ENCODE peak calls at places on chromosome 2, in seven cellular contexts. One of them, this sample, is unnamed.

GRCh38 chr2:27304488-27305240 is 3.6 kb downstream of the UCN start:
- DNase-seq in EL: no peak
- DNase-seq in stromal cell of bone marrow: no peak
- DNase-seq in activated CD8-positive, alpha-beta T cell treated with anti-CD3 and anti-CD28 coated beads for 36 hours: no peak
- DNase-seq in GM23248: no peak
- DNase-seq in mesendoderm: no peak
- DNase-seq in iPS DF 19.7: no peak
- DNase-seq in this sample: no peak

GRCh38 chr2:85601771-85602475 is 575 bp downstream of the TMEM150A start:
- DNase-seq in EL: peak; percentile 51
- DNase-seq in stromal cell of bone marrow: no peak
- DNase-seq in activated CD8-positive, alpha-beta T cell treated with anti-CD3 and anti-CD28 coated beads for 36 hours: no peak
- DNase-seq in GM23248: peak; percentile 79
- DNase-seq in mesendoderm: peak; percentile 44
- DNase-seq in iPS DF 19.7: no peak
- DNase-seq in this sample: no peak

GRCh38 chr2:164917296-164917903 is 37.9 kb downstream of the SLC38A11 start:
- DNase-seq in EL: peak; percentile 37
- DNase-seq in stromal cell of bone marrow: no peak
- DNase-seq in activated CD8-positive, alpha-beta T cell treated with anti-CD3 and anti-CD28 coated beads for 36 hours: no peak
- DNase-seq in GM23248: peak; percentile 33
- DNase-seq in mesendoderm: peak; percentile 61
- DNase-seq in iPS DF 19.7: no peak
- DNase-seq in this sample: no peak

GRCh38 chr2:126482582-126483464 is 173.1 kb upstream of the GYPC start:
- DNase-seq in EL: no peak
- DNase-seq in stromal cell of bone marrow: no peak
- DNase-seq in activated CD8-positive, alpha-beta T cell treated with anti-CD3 and anti-CD28 coated beads for 36 hours: peak; percentile 44
- DNase-seq in GM23248: no peak
- DNase-seq in mesendoderm: peak; percentile 74
- DNase-seq in iPS DF 19.7: no peak
- DNase-seq in this sample: peak; percentile 5

GRCh38 chr2:48504647-48505327 is 25.2 kb upstream of the STON1 start:
- DNase-seq in EL: peak; percentile 69
- DNase-seq in stromal cell of bone marrow: peak; percentile 33
- DNase-seq in activated CD8-positive, alpha-beta T cell treated with anti-CD3 and anti-CD28 coated beads for 36 hours: no peak
- DNase-seq in GM23248: peak; percentile 73
- DNase-seq in mesendoderm: peak; percentile 83
- DNase-seq in iPS DF 19.7: no peak
- DNase-seq in this sample: no peak

GRCh38 chr2:139031722-139032121 is 251.5 kb upstream of the NXPH2 start:
- DNase-seq in EL: no peak
- DNase-seq in stromal cell of bone marrow: no peak
- DNase-seq in activated CD8-positive, alpha-beta T cell treated with anti-CD3 and anti-CD28 coated beads for 36 hours: no peak
- DNase-seq in GM23248: no peak
- DNase-seq in mesendoderm: peak; percentile 63
- DNase-seq in iPS DF 19.7: no peak
- DNase-seq in this sample: no peak

GRCh38 chr2:74573747-74574562 is 19.4 kb downstream of the DOK1 start:
- DNase-seq in EL: peak; percentile 77
- DNase-seq in stromal cell of bone marrow: no peak
- DNase-seq in activated CD8-positive, alpha-beta T cell treated with anti-CD3 and anti-CD28 coated beads for 36 hours: peak; percentile 35
- DNase-seq in GM23248: peak; percentile 76
- DNase-seq in mesendoderm: no peak
- DNase-seq in iPS DF 19.7: no peak
- DNase-seq in this sample: no peak

GRCh38 chr2:43467889-43468288 is 127.9 kb downstream of the THADA start:
- DNase-seq in EL: peak; percentile 72
- DNase-seq in stromal cell of bone marrow: no peak
- DNase-seq in activated CD8-positive, alpha-beta T cell treated with anti-CD3 and anti-CD28 coated beads for 36 hours: no peak
- DNase-seq in GM23248: peak; percentile 81
- DNase-seq in mesendoderm: no peak
- DNase-seq in iPS DF 19.7: no peak
- DNase-seq in this sample: no peak

GRCh38 chr2:31534636-31535035 is 46.1 kb downstream of the SRD5A2 start:
- DNase-seq in EL: no peak
- DNase-seq in stromal cell of bone marrow: no peak
- DNase-seq in activated CD8-positive, alpha-beta T cell treated with anti-CD3 and anti-CD28 coated beads for 36 hours: no peak
- DNase-seq in GM23248: no peak
- DNase-seq in mesendoderm: no peak
- DNase-seq in iPS DF 19.7: no peak
- DNase-seq in this sample: no peak

GRCh38 chr2:127932199-127932877 is 46.6 kb upstream of the AMMECR1L start:
- DNase-seq in EL: peak; percentile 85
- DNase-seq in stromal cell of bone marrow: peak; percentile 66
- DNase-seq in activated CD8-positive, alpha-beta T cell treated with anti-CD3 and anti-CD28 coated beads for 36 hours: no peak
- DNase-seq in GM23248: peak; percentile 85
- DNase-seq in mesendoderm: peak; percentile 30
- DNase-seq in iPS DF 19.7: no peak
- DNase-seq in this sample: no peak

GRCh38 chr2:73295751-73296400 is 2.5 kb upstream of the EGR4 start:
- DNase-seq in EL: peak; percentile 16
- DNase-seq in stromal cell of bone marrow: no peak
- DNase-seq in activated CD8-positive, alpha-beta T cell treated with anti-CD3 and anti-CD28 coated beads for 36 hours: no peak
- DNase-seq in GM23248: no peak
- DNase-seq in mesendoderm: no peak
- DNase-seq in iPS DF 19.7: no peak
- DNase-seq in this sample: no peak

GRCh38 chr2:154324601-154325000 is 373.9 kb upstream of the KCNJ3 start:
- DNase-seq in EL: no peak
- DNase-seq in stromal cell of bone marrow: no peak
- DNase-seq in activated CD8-positive, alpha-beta T cell treated with anti-CD3 and anti-CD28 coated beads for 36 hours: no peak
- DNase-seq in GM23248: no peak
- DNase-seq in mesendoderm: no peak
- DNase-seq in iPS DF 19.7: no peak
- DNase-seq in this sample: no peak

GRCh38 chr2:229851870-229852269 is 69.9 kb downstream of the TRIP12 start:
- DNase-seq in EL: no peak
- DNase-seq in stromal cell of bone marrow: no peak
- DNase-seq in activated CD8-positive, alpha-beta T cell treated with anti-CD3 and anti-CD28 coated beads for 36 hours: no peak
- DNase-seq in GM23248: no peak
- DNase-seq in mesendoderm: no peak
- DNase-seq in iPS DF 19.7: no peak
- DNase-seq in this sample: no peak

GRCh38 chr2:64005707-64006356 is 13.4 kb downstream of the VPS54 start:
- DNase-seq in EL: no peak
- DNase-seq in stromal cell of bone marrow: no peak
- DNase-seq in activated CD8-positive, alpha-beta T cell treated with anti-CD3 and anti-CD28 coated beads for 36 hours: no peak
- DNase-seq in GM23248: no peak
- DNase-seq in mesendoderm: no peak
- DNase-seq in iPS DF 19.7: no peak
- DNase-seq in this sample: no peak

GRCh38 chr2:96091141-96091710 is 25.1 kb downstream of the ADRA2B start:
- DNase-seq in EL: no peak
- DNase-seq in stromal cell of bone marrow: no peak
- DNase-seq in activated CD8-positive, alpha-beta T cell treated with anti-CD3 and anti-CD28 coated beads for 36 hours: no peak
- DNase-seq in GM23248: no peak
- DNase-seq in mesendoderm: no peak
- DNase-seq in iPS DF 19.7: no peak
- DNase-seq in this sample: peak; percentile 48

GRCh38 chr2:3603536-3604206 is 8.8 kb downstream of the COLEC11 start:
- DNase-seq in EL: no peak
- DNase-seq in stromal cell of bone marrow: no peak
- DNase-seq in activated CD8-positive, alpha-beta T cell treated with anti-CD3 and anti-CD28 coated beads for 36 hours: no peak
- DNase-seq in GM23248: no peak
- DNase-seq in mesendoderm: no peak
- DNase-seq in iPS DF 19.7: no peak
- DNase-seq in this sample: no peak

GRCh38 chr2:38470115-38470514 is 93.0 kb upstream of the ATL2 start:
- DNase-seq in EL: no peak
- DNase-seq in stromal cell of bone marrow: no peak
- DNase-seq in activated CD8-positive, alpha-beta T cell treated with anti-CD3 and anti-CD28 coated beads for 36 hours: no peak
- DNase-seq in GM23248: no peak
- DNase-seq in mesendoderm: no peak
- DNase-seq in iPS DF 19.7: no peak
- DNase-seq in this sample: no peak

GRCh38 chr2:156125018-156125417 is 207.5 kb downstream of the NR4A2 start:
- DNase-seq in EL: no peak
- DNase-seq in stromal cell of bone marrow: no peak
- DNase-seq in activated CD8-positive, alpha-beta T cell treated with anti-CD3 and anti-CD28 coated beads for 36 hours: no peak
- DNase-seq in GM23248: no peak
- DNase-seq in mesendoderm: peak; percentile 13
- DNase-seq in iPS DF 19.7: peak; percentile 30
- DNase-seq in this sample: peak; percentile 7

GRCh38 chr2:3605013-3605961 is 10.4 kb downstream of the COLEC11 start:
- DNase-seq in EL: no peak
- DNase-seq in stromal cell of bone marrow: peak; percentile 3
- DNase-seq in activated CD8-positive, alpha-beta T cell treated with anti-CD3 and anti-CD28 coated beads for 36 hours: peak; percentile 49
- DNase-seq in GM23248: peak; percentile 64
- DNase-seq in mesendoderm: no peak
- DNase-seq in iPS DF 19.7: no peak
- DNase-seq in this sample: peak; percentile 39

GRCh38 chr2:37711308-37711731 is 39.9 kb upstream of the CDC42EP3 start:
- DNase-seq in EL: peak; percentile 98
- DNase-seq in stromal cell of bone marrow: peak; percentile 53
- DNase-seq in activated CD8-positive, alpha-beta T cell treated with anti-CD3 and anti-CD28 coated beads for 36 hours: peak; percentile 74
- DNase-seq in GM23248: peak; percentile 92
- DNase-seq in mesendoderm: peak; percentile 95
- DNase-seq in iPS DF 19.7: peak; percentile 28
- DNase-seq in this sample: peak; percentile 19

GRCh38 chr2:170771049-170771937 is 1.1 kb downstream of the ERICH2 start:
- DNase-seq in EL: peak; percentile 12
- DNase-seq in stromal cell of bone marrow: no peak
- DNase-seq in activated CD8-positive, alpha-beta T cell treated with anti-CD3 and anti-CD28 coated beads for 36 hours: peak; percentile 46
- DNase-seq in GM23248: peak; percentile 54
- DNase-seq in mesendoderm: peak; percentile 73
- DNase-seq in iPS DF 19.7: no peak
- DNase-seq in this sample: peak; percentile 77

GRCh38 chr2:227855440-227855839 is 16.0 kb upstream of the DAW1 start:
- DNase-seq in EL: no peak
- DNase-seq in stromal cell of bone marrow: no peak
- DNase-seq in activated CD8-positive, alpha-beta T cell treated with anti-CD3 and anti-CD28 coated beads for 36 hours: no peak
- DNase-seq in GM23248: no peak
- DNase-seq in mesendoderm: no peak
- DNase-seq in iPS DF 19.7: no peak
- DNase-seq in this sample: no peak

GRCh38 chr2:138365581-138365980 is 136.0 kb upstream of the SPOPL start:
- DNase-seq in EL: no peak
- DNase-seq in stromal cell of bone marrow: no peak
- DNase-seq in activated CD8-positive, alpha-beta T cell treated with anti-CD3 and anti-CD28 coated beads for 36 hours: no peak
- DNase-seq in GM23248: no peak
- DNase-seq in mesendoderm: no peak
- DNase-seq in iPS DF 19.7: no peak
- DNase-seq in this sample: no peak

GRCh38 chr2:162085090-162085891 is 11.3 kb upstream of the DPP4 start:
- DNase-seq in EL: peak; percentile 93
- DNase-seq in stromal cell of bone marrow: peak; percentile 74
- DNase-seq in activated CD8-positive, alpha-beta T cell treated with anti-CD3 and anti-CD28 coated beads for 36 hours: no peak
- DNase-seq in GM23248: peak; percentile 94
- DNase-seq in mesendoderm: no peak
- DNase-seq in iPS DF 19.7: no peak
- DNase-seq in this sample: no peak

GRCh38 chr2:133503323-133503722 is 64.9 kb downstream of the NCKAP5 start:
- DNase-seq in EL: no peak
- DNase-seq in stromal cell of bone marrow: no peak
- DNase-seq in activated CD8-positive, alpha-beta T cell treated with anti-CD3 and anti-CD28 coated beads for 36 hours: no peak
- DNase-seq in GM23248: no peak
- DNase-seq in mesendoderm: no peak
- DNase-seq in iPS DF 19.7: no peak
- DNase-seq in this sample: no peak

GRCh38 chr2:207974214-207974600 is 51.1 kb downstream of the PLEKHM3 start:
- DNase-seq in EL: no peak
- DNase-seq in stromal cell of bone marrow: no peak
- DNase-seq in activated CD8-positive, alpha-beta T cell treated with anti-CD3 and anti-CD28 coated beads for 36 hours: no peak
- DNase-seq in GM23248: no peak
- DNase-seq in mesendoderm: peak; percentile 28
- DNase-seq in iPS DF 19.7: no peak
- DNase-seq in this sample: no peak